ENCODE peak calls at places on chromosomes 6 and 20, in five cellular contexts. O is progenitor cell of endocrine pancreas, Y is bronchial epithelial cell, U is left lung, L is HFFc6. Z is an unnamed sample.

GRCh38 chr6:2782825-2783187 is 17.6 kb downstream of the WRNIP1 start:
- DNase-seq in O (no peak), U (no peak), Y (no peak), L (no peak), Z (no peak)

GRCh38 chr6:40719671-40720374 is 132.7 kb upstream of the LRFN2 start:
- DNase-seq in Y (no peak), O (no peak), U (no peak), L (peak; percentile 5), Z (peak; percentile 8)

GRCh38 chr6:13472976-13473645 is 14.3 kb downstream of the GFOD1 start:
- DNase-seq in O (no peak), Y (no peak), U (no peak), L (no peak), Z (no peak)

GRCh38 chr6:39980839-39981580 is 46.7 kb upstream of the MOCS1 start:
- DNase-seq in L (peak; percentile 40), Y (peak; percentile 55), O (peak; percentile 12), U (no peak), Z (peak; percentile 63)

GRCh38 chr6:141326426-141326825 is 806.3 kb upstream of the GJE1 start:
- DNase-seq in O (no peak), U (no peak), Y (peak; percentile 100), L (peak; percentile 99), Z (peak; percentile 96)

GRCh38 chr20:3606021-3606420 is 57.2 kb downstream of the GFRA4 start:
- DNase-seq in O (no peak), Y (no peak), L (peak; percentile 34), U (no peak), Z (no peak)

GRCh38 chr6:110357696-110358535 is at the start of gene METTL24:
- DNase-seq in U (no peak), L (no peak), Y (no peak), O (peak; percentile 64), Z (no peak)

GRCh38 chr6:28124350-28124970 is at the start of gene ZSCAN16:
- DNase-seq in L (peak; percentile 78), Y (peak; percentile 73), O (peak; percentile 55), U (peak; percentile 87), Z (peak; percentile 85)

GRCh38 chr20:17697171-17697570 is 2.6 kb upstream of the BANF2 start:
- DNase-seq in Y (no peak), O (no peak), L (no peak), U (no peak), Z (no peak)

GRCh38 chr6:113995632-113996031 is 24.7 kb upstream of the HDAC2 start:
- DNase-seq in O (no peak), U (peak; percentile 59), Y (peak; percentile 37), L (peak; percentile 92), Z (peak; percentile 69)

GRCh38 chr20:61373956-61374545 is 122.0 kb downstream of the CDH4 start:
- DNase-seq in U (no peak), O (no peak), L (no peak), Y (no peak), Z (no peak)

GRCh38 chr6:159654483-159655098 is 38.5 kb downstream of the SOD2 start:
- DNase-seq in O (no peak), Y (peak; percentile 55), L (peak; percentile 68), U (no peak), Z (peak; percentile 71)

DNA sequence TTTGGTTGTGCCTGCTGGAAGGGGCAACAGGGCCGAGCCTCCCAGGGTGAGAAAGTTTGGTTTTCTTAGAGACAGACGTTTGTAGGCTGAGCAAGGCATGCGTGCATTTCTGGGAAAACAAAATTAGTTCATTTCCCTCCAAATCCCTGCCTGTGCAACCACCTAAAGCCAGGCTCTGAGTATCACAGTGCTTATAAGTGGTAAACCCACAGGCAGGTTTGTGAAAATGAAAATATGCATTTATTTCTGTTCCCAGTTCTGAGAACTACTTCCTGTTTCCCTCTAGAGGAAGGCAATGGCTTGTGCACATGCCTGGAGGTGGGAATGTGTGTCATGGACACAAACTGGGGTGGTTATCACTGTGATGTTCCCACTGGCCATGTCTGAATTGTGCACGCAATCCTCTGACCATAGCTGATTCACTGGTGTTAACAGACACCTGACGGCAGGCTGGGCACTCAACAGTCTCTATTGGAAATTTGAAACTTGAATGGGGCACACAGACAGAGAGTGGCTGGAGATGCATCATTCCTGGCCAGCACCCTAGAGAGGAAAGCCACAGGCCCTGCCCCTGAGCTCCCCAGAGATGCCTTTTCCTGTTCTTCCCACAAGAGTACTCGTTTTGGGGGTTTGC is 26.3 kb downstream of the FAM110A start:
- DNase-seq in O (no peak), Y (peak; percentile 78), U (no peak), L (no peak), Z (peak; percentile 51)
- TF ChIP-seq CTCF in O (no peak), Y (peak; percentile 10), U (no peak), L (no peak), Z (no peak)

GRCh38 chr6:6924708-6925107 is 183.1 kb upstream of the RREB1 start:
- DNase-seq in U (no peak), L (no peak), O (no peak), Y (no peak), Z (no peak)

GRCh38 chr6:6931047-6932025 is 176.4 kb upstream of the RREB1 start:
- DNase-seq in L (no peak), O (no peak), Y (no peak), U (no peak), Z (no peak)

GRCh38 chr6:6925391-6926164 is 182.2 kb upstream of the RREB1 start:
- DNase-seq in Y (peak; percentile 54), O (no peak), U (no peak), L (no peak), Z (no peak)

GRCh38 chr6:6930223-6930880 is 177.4 kb upstream of the RREB1 start:
- DNase-seq in L (no peak), Y (no peak), U (no peak), O (no peak), Z (no peak)

GRCh38 chr6:6927437-6928361 is 180.1 kb upstream of the RREB1 start:
- DNase-seq in O (no peak), Y (no peak), U (peak; percentile 59), L (no peak), Z (no peak)
- TF ChIP-seq CTCF in O (no peak), Y (no peak), U (peak; percentile 23), L (no peak), Z (no peak)

DNA sequence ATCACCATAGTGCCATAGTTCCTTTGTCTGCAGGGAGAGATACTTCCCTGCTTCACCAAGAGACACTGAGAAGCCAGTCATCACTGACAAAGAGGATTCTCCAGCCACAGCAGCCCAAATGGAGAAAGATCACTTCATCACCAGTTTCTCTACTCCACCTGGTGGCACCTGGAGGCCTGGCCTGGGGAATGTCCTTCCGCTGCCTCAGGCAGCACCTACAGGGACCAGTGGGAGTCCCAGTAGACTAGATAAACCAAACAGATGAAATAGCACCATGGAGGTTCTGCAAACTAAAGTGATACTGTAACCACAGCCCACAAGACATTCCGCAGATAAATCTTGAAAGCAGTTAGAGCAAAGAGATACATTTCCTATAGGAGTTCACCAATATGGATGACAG is 266.5 kb downstream of the C6orf118 start:
- DNase-seq in Y (no peak), U (no peak), L (no peak), O (no peak), Z (no peak)
- TF ChIP-seq CTCF in Y (no peak), U (no peak), L (no peak), O (peak; percentile 15), Z (no peak)

GRCh38 chr20:62997626-62998025 is 9.1 kb downstream of the BHLHE23 start:
- DNase-seq in O (no peak), L (no peak), U (no peak), Y (no peak), Z (no peak)

GRCh38 chr20:62994850-62995249 is 11.9 kb downstream of the BHLHE23 start:
- DNase-seq in O (no peak), L (no peak), U (no peak), Y (no peak), Z (no peak)

GRCh38 chr20:62995481-62995880 is 11.3 kb downstream of the BHLHE23 start:
- DNase-seq in Y (no peak), O (no peak), L (no peak), U (no peak), Z (no peak)

GRCh38 chr20:62996596-62996982 is 10.2 kb downstream of the BHLHE23 start:
- DNase-seq in O (no peak), U (no peak), L (no peak), Y (no peak), Z (no peak)

DNA sequence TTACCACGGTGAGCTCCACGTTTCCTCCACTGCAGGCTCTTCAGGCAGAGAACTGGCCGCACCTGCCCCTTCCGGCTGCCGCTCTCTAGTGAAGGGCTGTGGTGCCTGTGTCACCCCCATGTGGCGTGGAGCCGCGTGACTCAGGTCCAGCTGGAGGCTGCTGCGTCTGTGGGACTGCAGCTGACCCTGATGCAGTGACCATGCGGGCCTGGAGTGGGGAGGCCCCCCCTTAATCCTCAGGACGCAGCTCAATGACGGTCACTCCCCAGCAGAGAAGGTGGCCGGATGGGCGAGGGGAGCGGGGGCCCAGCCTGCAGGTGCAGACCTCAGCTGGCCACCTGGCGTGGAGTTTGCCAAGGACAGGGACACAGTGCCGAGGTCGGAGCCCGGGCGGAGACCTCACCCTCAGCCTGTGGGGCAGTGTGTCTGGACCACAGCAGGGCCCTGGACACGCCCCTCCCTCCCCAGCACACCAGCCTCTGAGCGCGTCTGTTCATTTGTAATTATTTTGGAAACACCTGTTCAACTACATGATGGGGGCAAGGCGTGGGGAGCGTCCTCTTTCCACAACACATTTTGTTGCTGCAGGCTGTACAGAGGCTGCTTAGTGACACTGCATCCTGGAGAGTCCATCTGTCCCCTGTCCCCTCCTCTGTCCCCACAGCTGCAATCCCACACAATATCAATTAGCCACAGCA is 10.7 kb downstream of the BHLHE23 start:
- DNase-seq in Y (no peak), O (no peak), U (no peak), L (no peak), Z (no peak)
- TF ChIP-seq CTCF in Y (no peak), O (no peak), U (no peak), L (no peak), Z (no peak)

GRCh38 chr20:48763183-48764030 is 64.4 kb downstream of the PREX1 start:
- DNase-seq in U (no peak), L (no peak), Y (no peak), O (no peak), Z (no peak)
- TF ChIP-seq CTCF in U (no peak), L (no peak), Y (no peak), O (no peak), Z (no peak)

GRCh38 chr20:57811373-57812020 is 101.7 kb upstream of the PMEPA1 start:
- DNase-seq in U (no peak), Y (no peak), L (no peak), O (no peak), Z (no peak)

GRCh38 chr20:57808266-57808866 is 98.6 kb upstream of the PMEPA1 start:
- DNase-seq in U (no peak), O (no peak), L (no peak), Y (no peak), Z (no peak)

GRCh38 chr20:57809149-57809548 is 99.3 kb upstream of the PMEPA1 start:
- DNase-seq in U (no peak), Y (no peak), L (no peak), O (no peak), Z (no peak)

GRCh38 chr20:57810511-57811372 is 100.9 kb upstream of the PMEPA1 start:
- DNase-seq in Y (peak; percentile 69), U (peak; percentile 44), O (no peak), L (no peak), Z (peak; percentile 37)

GRCh38 chr20:57809661-57810172 is 99.9 kb upstream of the PMEPA1 start:
- DNase-seq in O (no peak), Y (peak; percentile 43), U (no peak), L (no peak), Z (peak; percentile 78)
- TF ChIP-seq CTCF in O (no peak), Y (no peak), U (no peak), L (no peak), Z (no peak)